ENCODE peak calls at places on chromosomes 12 and 14, in six cellular contexts. One of them, this sample, is unnamed.
A peak's percentile ranks its signal among the peaks of the same experiment; 100 is the strongest.

GRCh38 chr12:124925117-124925516 is 10.7 kb upstream of the UBC start:
- DNase-seq in right atrium auricular region: no peak
- DNase-seq in IMR-90: no peak
- DNase-seq in AG10803: no peak
- DNase-seq in fibroblast of lung: no peak
- DNase-seq in astrocyte of the spinal cord: no peak
- DNase-seq in this sample: no peak

GRCh38 chr12:5511644-5512584 is 80.0 kb downstream of the NTF3 start:
- DNase-seq in right atrium auricular region: peak; percentile 56
- DNase-seq in astrocyte of the spinal cord: peak; percentile 13
- DNase-seq in fibroblast of lung: peak; percentile 12
- DNase-seq in AG10803: peak; percentile 62
- DNase-seq in IMR-90: peak; percentile 44
- DNase-seq in this sample: no peak

GRCh38 chr12:12686925-12687324 is 9.1 kb downstream of the GPR19 start:
- DNase-seq in AG10803: peak; percentile 84
- DNase-seq in astrocyte of the spinal cord: no peak
- DNase-seq in IMR-90: peak; percentile 59
- DNase-seq in right atrium auricular region: no peak
- DNase-seq in fibroblast of lung: peak; percentile 31
- DNase-seq in this sample: no peak

GRCh38 chr12:75848533-75848932 is 183.0 kb downstream of the PHLDA1 start:
- DNase-seq in astrocyte of the spinal cord: no peak
- DNase-seq in fibroblast of lung: no peak
- DNase-seq in IMR-90: peak; percentile 28
- DNase-seq in right atrium auricular region: no peak
- DNase-seq in AG10803: no peak
- DNase-seq in this sample: no peak

GRCh38 chr12:52333321-52333720 is 12.1 kb upstream of the KRT83 start:
- DNase-seq in AG10803: no peak
- DNase-seq in astrocyte of the spinal cord: no peak
- DNase-seq in right atrium auricular region: no peak
- DNase-seq in IMR-90: no peak
- DNase-seq in fibroblast of lung: no peak
- DNase-seq in this sample: no peak

GRCh38 chr14:54102530-54102929 is 145.9 kb upstream of the BMP4 start:
- DNase-seq in AG10803: no peak
- DNase-seq in IMR-90: no peak
- DNase-seq in fibroblast of lung: no peak
- DNase-seq in right atrium auricular region: no peak
- DNase-seq in astrocyte of the spinal cord: no peak
- DNase-seq in this sample: no peak

GRCh38 chr12:2691001-2691339 is 103.8 kb upstream of the FKBP4 start:
- DNase-seq in astrocyte of the spinal cord: peak; percentile 3
- DNase-seq in AG10803: no peak
- DNase-seq in fibroblast of lung: peak; percentile 32
- DNase-seq in IMR-90: peak; percentile 7
- DNase-seq in right atrium auricular region: no peak
- DNase-seq in this sample: no peak

GRCh38 chr12:63821781-63822251 is 22.7 kb upstream of the SRGAP1 start:
- DNase-seq in fibroblast of lung: peak; percentile 23
- DNase-seq in astrocyte of the spinal cord: peak; percentile 16
- DNase-seq in AG10803: peak; percentile 31
- DNase-seq in right atrium auricular region: no peak
- DNase-seq in IMR-90: peak; percentile 47
- DNase-seq in this sample: no peak

GRCh38 chr14:37201724-37202123 is 4.0 kb downstream of the MIPOL1 start:
- DNase-seq in right atrium auricular region: no peak
- DNase-seq in astrocyte of the spinal cord: no peak
- DNase-seq in IMR-90: no peak
- DNase-seq in fibroblast of lung: no peak
- DNase-seq in AG10803: no peak
- DNase-seq in this sample: no peak
- H3K4me3 ChIP-seq in right atrium auricular region: no peak overlapping the region
- H3K4me3 ChIP-seq in astrocyte of the spinal cord: no peak overlapping the region
- H3K4me3 ChIP-seq in IMR-90: no peak overlapping the region
- H3K4me3 ChIP-seq in fibroblast of lung: no peak overlapping the region
- H3K4me3 ChIP-seq in AG10803: no peak overlapping the region
- H3K4me3 ChIP-seq in this sample: no peak overlapping the region

DNA sequence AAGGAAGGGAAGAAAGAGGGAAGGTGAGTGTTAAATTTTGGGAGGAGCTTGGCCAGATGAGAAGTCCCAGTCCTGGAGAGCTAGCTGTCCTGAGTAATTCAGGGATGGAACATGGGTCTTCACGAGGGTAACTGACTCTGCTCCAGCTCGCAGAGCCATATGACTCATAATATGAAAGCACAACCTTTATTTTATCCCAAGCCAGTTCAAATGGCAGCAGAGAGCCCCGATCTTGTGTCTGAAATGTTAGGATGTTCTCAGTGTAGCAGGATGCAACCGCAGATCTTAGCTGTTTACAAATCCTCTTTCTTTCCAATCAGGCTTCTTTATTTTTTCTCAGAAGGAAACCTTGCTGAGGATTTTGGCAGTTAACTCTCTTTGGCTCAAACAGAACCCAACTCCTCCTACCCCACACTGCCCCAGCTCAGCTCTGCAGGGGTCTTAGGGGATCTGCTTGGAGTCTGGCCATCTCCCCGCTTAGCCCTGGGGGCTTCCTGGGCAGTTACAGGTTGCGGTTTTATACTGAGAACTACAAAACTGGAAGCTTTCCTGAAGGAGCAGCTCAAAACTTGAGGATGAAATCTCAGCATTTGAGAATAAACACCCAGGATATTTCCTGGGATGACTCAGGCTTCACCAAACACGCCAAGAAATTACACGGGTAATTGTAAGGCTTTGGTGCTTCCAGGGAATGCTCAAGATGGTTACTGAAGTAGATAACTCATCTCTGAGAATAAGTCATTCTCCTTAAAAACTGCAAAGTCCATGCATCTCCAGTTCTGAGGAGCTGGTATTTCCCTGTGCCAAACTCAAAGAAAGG is 92.5 kb downstream of the VCPKMT start:
- DNase-seq in IMR-90: peak; percentile 89
- DNase-seq in right atrium auricular region: no peak
- DNase-seq in astrocyte of the spinal cord: peak; percentile 89
- DNase-seq in AG10803: peak; percentile 86
- DNase-seq in fibroblast of lung: peak; percentile 91
- DNase-seq in this sample: peak; percentile 75
- H3K4me3 ChIP-seq in IMR-90: peak overlapping the region; percentile 34
- H3K4me3 ChIP-seq in right atrium auricular region: no peak overlapping the region
- H3K4me3 ChIP-seq in astrocyte of the spinal cord: peak overlapping the region; percentile 10
- H3K4me3 ChIP-seq in AG10803: peak overlapping the region; percentile 53
- H3K4me3 ChIP-seq in fibroblast of lung: peak overlapping the region; percentile 2
- H3K4me3 ChIP-seq in this sample: peak overlapping the region; percentile 9

GRCh38 chr12:15677696-15678095 is 111.5 kb downstream of the EPS8 start:
- DNase-seq in AG10803: no peak
- DNase-seq in fibroblast of lung: no peak
- DNase-seq in astrocyte of the spinal cord: no peak
- DNase-seq in IMR-90: no peak
- DNase-seq in right atrium auricular region: no peak
- DNase-seq in this sample: no peak
- H3K4me3 ChIP-seq in AG10803: no peak overlapping the region
- H3K4me3 ChIP-seq in fibroblast of lung: no peak overlapping the region
- H3K4me3 ChIP-seq in astrocyte of the spinal cord: no peak overlapping the region
- H3K4me3 ChIP-seq in IMR-90: no peak overlapping the region
- H3K4me3 ChIP-seq in right atrium auricular region: no peak overlapping the region
- H3K4me3 ChIP-seq in this sample: no peak overlapping the region

DNA sequence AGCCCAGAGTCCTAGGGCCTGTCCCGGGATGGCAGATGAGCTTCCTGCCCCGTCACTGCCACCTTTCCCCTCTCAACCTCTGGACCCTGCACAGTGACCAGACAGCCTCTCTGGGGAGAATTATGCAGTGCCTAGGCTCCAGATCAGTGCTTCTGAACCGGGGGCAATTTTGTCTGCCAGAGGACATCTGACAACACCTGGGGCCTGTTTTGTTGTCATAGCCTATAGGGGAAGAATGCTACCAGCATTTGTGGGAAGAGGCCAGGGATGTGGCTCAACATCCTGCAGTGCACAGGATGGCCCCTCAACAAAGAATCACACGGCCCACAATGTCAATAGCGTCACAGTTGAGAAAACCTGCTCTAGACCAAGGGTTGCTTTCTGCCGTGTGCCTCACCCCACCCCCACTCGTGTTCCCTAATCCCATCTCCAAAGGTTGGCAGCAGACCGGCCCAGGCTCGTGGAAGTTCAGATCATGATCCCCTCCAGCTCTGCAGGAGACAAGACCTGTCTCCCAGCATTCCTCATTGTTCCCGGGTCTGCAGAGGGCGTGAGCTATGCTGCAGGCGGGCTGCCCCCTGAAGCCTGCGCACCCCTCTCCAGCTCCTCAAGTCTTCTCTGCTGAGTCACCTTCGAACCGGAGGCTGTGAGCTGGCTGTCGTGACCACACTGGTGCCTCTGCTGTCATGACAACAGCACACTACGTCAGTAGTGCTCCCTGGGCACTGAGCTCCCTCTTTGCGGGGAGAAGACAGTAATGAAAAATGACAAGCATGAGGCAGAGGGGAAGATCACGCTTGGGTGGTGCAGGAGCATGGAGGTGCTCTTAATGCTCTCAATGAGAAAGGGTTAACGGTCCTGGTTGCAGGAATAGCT is 2.0 kb upstream of the GAPDH start:
- DNase-seq in fibroblast of lung: peak; percentile 99
- DNase-seq in AG10803: peak; percentile 98
- DNase-seq in IMR-90: peak; percentile 99
- DNase-seq in right atrium auricular region: peak; percentile 80
- DNase-seq in astrocyte of the spinal cord: peak; percentile 98
- DNase-seq in this sample: peak; percentile 93
- H3K4me3 ChIP-seq in fibroblast of lung: peak overlapping the region; percentile 58
- H3K4me3 ChIP-seq in AG10803: peak overlapping the region; percentile 94
- H3K4me3 ChIP-seq in IMR-90: peak overlapping the region; percentile 51
- H3K4me3 ChIP-seq in right atrium auricular region: peak overlapping the region; percentile 97
- H3K4me3 ChIP-seq in astrocyte of the spinal cord: peak overlapping the region; percentile 98
- H3K4me3 ChIP-seq in this sample: peak overlapping the region; percentile 85

This sample was measured in SJSA1.